ENCODE peak calls at places on chromosomes 12 and 14, in seven cellular contexts. One of them, this sample, is unnamed.

GRCh38 chr12:119448737-119449136 is 114.2 kb downstream of the CCDC60 start:
- DNase-seq in Panc1: peak; percentile 52
- DNase-seq in H1: no peak
- DNase-seq in HepG2: no peak
- DNase-seq in GM12878: no peak
- DNase-seq in K562: no peak
- DNase-seq in SK-N-SH: no peak
- DNase-seq in this sample: no peak

GRCh38 chr14:54338696-54339317 is 58.0 kb upstream of the CDKN3 start:
- DNase-seq in SK-N-SH: no peak
- DNase-seq in K562: no peak
- DNase-seq in HepG2: no peak
- DNase-seq in H1: no peak
- DNase-seq in Panc1: no peak
- DNase-seq in GM12878: no peak
- DNase-seq in this sample: peak; percentile 55

GRCh38 chr14:64421166-64421565 is 33.0 kb downstream of the MTHFD1 start:
- DNase-seq in SK-N-SH: no peak
- DNase-seq in H1: no peak
- DNase-seq in K562: no peak
- DNase-seq in HepG2: no peak
- DNase-seq in GM12878: no peak
- DNase-seq in Panc1: no peak
- DNase-seq in this sample: no peak

GRCh38 chr12:34400986-34401658 is 378.8 kb downstream of the ALG10 start:
- DNase-seq in H1: no peak
- DNase-seq in SK-N-SH: peak; percentile 0
- DNase-seq in GM12878: no peak
- DNase-seq in K562: peak; percentile 1
- DNase-seq in Panc1: no peak
- DNase-seq in HepG2: no peak
- DNase-seq in this sample: no peak

GRCh38 chr14:58428011-58428807 is 690 bp downstream of the KIAA0586 start:
- DNase-seq in GM12878: no peak
- DNase-seq in HepG2: peak; percentile 56
- DNase-seq in Panc1: peak; percentile 32
- DNase-seq in H1: no peak
- DNase-seq in SK-N-SH: peak; percentile 35
- DNase-seq in K562: peak; percentile 25
- DNase-seq in this sample: peak; percentile 33

GRCh38 chr12:94609917-94610443 is 40.4 kb downstream of the TMCC3 start:
- DNase-seq in SK-N-SH: no peak
- DNase-seq in Panc1: no peak
- DNase-seq in GM12878: no peak
- DNase-seq in K562: no peak
- DNase-seq in H1: no peak
- DNase-seq in HepG2: no peak
- DNase-seq in this sample: no peak

GRCh38 chr12:122730215-122731014 is at the start of gene HCAR1:
- DNase-seq in SK-N-SH: no peak
- DNase-seq in K562: no peak
- DNase-seq in GM12878: no peak
- DNase-seq in HepG2: peak; percentile 40
- DNase-seq in Panc1: no peak
- DNase-seq in H1: no peak
- DNase-seq in this sample: no peak

GRCh38 chr12:96434107-96434506 is 33.9 kb upstream of the CDK17 start:
- DNase-seq in Panc1: no peak
- DNase-seq in H1: no peak
- DNase-seq in SK-N-SH: no peak
- DNase-seq in GM12878: no peak
- DNase-seq in K562: no peak
- DNase-seq in HepG2: no peak
- DNase-seq in this sample: no peak

GRCh38 chr14:64821651-64822050 is 58.1 kb downstream of the SPTB start:
- DNase-seq in HepG2: no peak
- DNase-seq in K562: no peak
- DNase-seq in Panc1: no peak
- DNase-seq in SK-N-SH: no peak
- DNase-seq in H1: no peak
- DNase-seq in GM12878: no peak
- DNase-seq in this sample: no peak

GRCh38 chr12:69540606-69541386 is 44.5 kb upstream of the CCT2 start:
- DNase-seq in Panc1: no peak
- DNase-seq in GM12878: no peak
- DNase-seq in SK-N-SH: no peak
- DNase-seq in K562: no peak
- DNase-seq in H1: no peak
- DNase-seq in HepG2: no peak
- DNase-seq in this sample: no peak

GRCh38 chr12:6316921-6317692 is 6.6 kb downstream of the PLEKHG6 start:
- DNase-seq in H1: no peak
- DNase-seq in GM12878: no peak
- DNase-seq in HepG2: no peak
- DNase-seq in SK-N-SH: no peak
- DNase-seq in K562: peak; percentile 21
- DNase-seq in Panc1: no peak
- DNase-seq in this sample: no peak

GRCh38 chr12:123805119-123805518 is 43.0 kb downstream of the DNAH10 start:
- DNase-seq in SK-N-SH: no peak
- DNase-seq in GM12878: no peak
- DNase-seq in K562: no peak
- DNase-seq in Panc1: no peak
- DNase-seq in H1: no peak
- DNase-seq in HepG2: no peak
- DNase-seq in this sample: no peak

GRCh38 chr14:99507860-99508640 is 26.8 kb downstream of the CCNK start:
- DNase-seq in HepG2: no peak
- DNase-seq in Panc1: no peak
- DNase-seq in SK-N-SH: no peak
- DNase-seq in K562: no peak
- DNase-seq in H1: no peak
- DNase-seq in GM12878: no peak
- DNase-seq in this sample: no peak

GRCh38 chr12:69837191-69838085 is 12.4 kb downstream of the MYRFL start:
- DNase-seq in GM12878: no peak
- DNase-seq in K562: no peak
- DNase-seq in SK-N-SH: no peak
- DNase-seq in HepG2: peak; percentile 65
- DNase-seq in Panc1: no peak
- DNase-seq in H1: no peak
- DNase-seq in this sample: peak; percentile 1

GRCh38 chr12:64039285-64039871 is 182.7 kb downstream of the KICS2 start:
- DNase-seq in GM12878: no peak
- DNase-seq in HepG2: no peak
- DNase-seq in Panc1: peak; percentile 38
- DNase-seq in H1: no peak
- DNase-seq in K562: no peak
- DNase-seq in SK-N-SH: no peak
- DNase-seq in this sample: no peak

GRCh38 chr12:53575502-53576264 is 50.5 kb downstream of the ATF7 start:
- DNase-seq in HepG2: no peak
- DNase-seq in SK-N-SH: no peak
- DNase-seq in K562: peak; percentile 30
- DNase-seq in Panc1: no peak
- DNase-seq in H1: no peak
- DNase-seq in GM12878: no peak
- DNase-seq in this sample: no peak

GRCh38 chr14:34354556-34354955 is 107.5 kb downstream of the SPTSSA start:
- DNase-seq in Panc1: no peak
- DNase-seq in H1: no peak
- DNase-seq in K562: no peak
- DNase-seq in HepG2: no peak
- DNase-seq in GM12878: no peak
- DNase-seq in SK-N-SH: no peak
- DNase-seq in this sample: no peak

GRCh38 chr14:38770245-38770644 is 332.8 kb downstream of the SEC23A start:
- DNase-seq in SK-N-SH: no peak
- DNase-seq in K562: no peak
- DNase-seq in HepG2: no peak
- DNase-seq in GM12878: no peak
- DNase-seq in Panc1: no peak
- DNase-seq in H1: no peak
- DNase-seq in this sample: no peak

GRCh38 chr14:51889851-51890250 is 29.4 kb downstream of the GNG2 start:
- DNase-seq in GM12878: no peak
- DNase-seq in Panc1: no peak
- DNase-seq in SK-N-SH: no peak
- DNase-seq in K562: no peak
- DNase-seq in H1: no peak
- DNase-seq in HepG2: no peak
- DNase-seq in this sample: no peak

GRCh38 chr14:86296173-86296572 is 766.2 kb downstream of the FLRT2 start:
- DNase-seq in H1: no peak
- DNase-seq in K562: no peak
- DNase-seq in GM12878: no peak
- DNase-seq in HepG2: no peak
- DNase-seq in SK-N-SH: no peak
- DNase-seq in Panc1: no peak
- DNase-seq in this sample: no peak

GRCh38 chr12:112178796-112179195 is 53.4 kb downstream of the TRAFD1 start:
- DNase-seq in H1: no peak
- DNase-seq in HepG2: no peak
- DNase-seq in Panc1: no peak
- DNase-seq in K562: no peak
- DNase-seq in GM12878: no peak
- DNase-seq in SK-N-SH: no peak
- DNase-seq in this sample: no peak

GRCh38 chr14:55427439-55427838 is 13.0 kb downstream of the TBPL2 start:
- DNase-seq in SK-N-SH: no peak
- DNase-seq in H1: no peak
- DNase-seq in HepG2: no peak
- DNase-seq in GM12878: no peak
- DNase-seq in Panc1: no peak
- DNase-seq in K562: peak; percentile 37
- DNase-seq in this sample: peak; percentile 70

DNA sequence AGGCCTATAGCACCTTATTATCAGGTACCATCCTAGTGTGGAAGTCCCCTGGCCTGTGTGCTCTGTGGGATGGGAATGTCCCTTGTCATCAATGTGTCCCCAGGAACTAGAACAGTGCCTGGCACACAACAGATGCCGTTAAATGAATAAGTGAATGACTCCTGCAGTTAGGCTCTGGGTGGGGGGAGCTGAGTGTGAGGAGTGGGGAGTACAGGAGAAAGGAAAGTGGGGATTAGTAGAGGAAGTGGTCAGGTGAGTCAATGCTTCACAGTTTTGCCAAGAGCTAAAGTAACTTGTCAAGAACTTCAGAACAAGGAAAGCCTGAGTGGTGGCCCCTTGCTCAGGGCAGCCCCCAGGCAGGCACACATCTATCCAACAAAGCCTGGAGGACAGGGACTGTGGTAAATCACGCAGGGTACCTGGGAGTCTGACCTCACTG is 33.4 kb downstream of the DAD1 start:
- DNase-seq in GM12878: peak; percentile 84
- DNase-seq in SK-N-SH: no peak
- DNase-seq in HepG2: no peak
- DNase-seq in H1: no peak
- DNase-seq in K562: no peak
- DNase-seq in Panc1: no peak
- DNase-seq in this sample: no peak
- TF ChIP-seq SIN3A in GM12878: no peak
- TF ChIP-seq SIN3A in SK-N-SH: no peak
- TF ChIP-seq SIN3A in HepG2: no peak
- TF ChIP-seq SIN3A in H1: no peak
- TF ChIP-seq SIN3A in K562: no peak
- TF ChIP-seq SIN3A in Panc1: no peak
- TF ChIP-seq SIN3A in this sample: no peak

DNA sequence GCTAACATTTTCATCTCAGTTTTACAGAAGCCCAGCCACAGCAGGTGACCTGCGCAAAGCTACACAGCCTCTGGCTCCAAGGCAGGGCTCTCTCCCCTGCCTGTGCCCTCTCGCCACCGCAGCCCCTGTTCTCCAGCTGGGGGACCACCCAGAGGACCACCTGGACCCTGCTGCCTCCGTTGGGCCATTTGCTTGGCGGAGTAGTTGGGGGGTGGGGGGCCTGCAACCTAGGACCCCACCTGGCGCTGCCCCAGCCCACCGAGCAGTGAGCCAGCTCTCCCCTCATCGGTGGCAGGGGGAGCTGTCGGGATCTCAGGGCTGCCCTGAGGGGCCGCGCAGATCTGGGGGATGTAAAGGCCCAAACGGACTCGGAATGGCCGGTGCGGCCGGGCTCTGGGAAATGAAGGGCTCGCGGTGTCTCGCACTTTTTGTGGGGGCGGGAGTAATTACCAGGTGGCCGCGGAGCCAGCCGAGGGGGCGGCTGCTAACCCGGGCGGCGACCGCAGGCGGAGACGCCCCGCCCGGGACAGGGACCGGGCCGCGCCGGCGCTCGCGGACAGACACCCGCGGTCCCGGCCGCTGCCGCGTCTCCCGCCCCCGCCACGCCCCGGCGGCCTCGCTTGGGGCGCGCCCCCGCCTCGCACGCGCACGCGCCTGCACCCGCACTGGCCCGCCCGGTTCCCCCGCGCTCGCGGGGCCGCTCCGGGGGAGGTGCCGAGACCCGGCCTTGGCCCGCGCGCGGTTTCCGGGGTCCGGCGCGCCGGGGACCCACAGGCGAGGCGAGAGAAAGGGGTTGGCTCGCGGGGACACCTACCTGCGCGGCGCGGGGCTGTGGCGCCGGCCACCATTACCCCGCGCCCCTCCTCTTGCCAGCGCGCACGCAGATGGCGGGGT is 8.6 kb upstream of the GPR68 start:
- DNase-seq in HepG2: no peak
- DNase-seq in H1: no peak
- DNase-seq in Panc1: no peak
- DNase-seq in SK-N-SH: peak; percentile 79
- DNase-seq in GM12878: no peak
- DNase-seq in K562: peak; percentile 86
- DNase-seq in this sample: no peak
- TF ChIP-seq CTCF in HepG2: peak; percentile 14
- TF ChIP-seq CTCF in H1: peak; percentile 56
- TF ChIP-seq CTCF in Panc1: no peak
- TF ChIP-seq CTCF in SK-N-SH: peak; percentile 25
- TF ChIP-seq CTCF in GM12878: peak; percentile 6
- TF ChIP-seq CTCF in K562: no peak
- TF ChIP-seq CTCF in this sample: no peak

DNA sequence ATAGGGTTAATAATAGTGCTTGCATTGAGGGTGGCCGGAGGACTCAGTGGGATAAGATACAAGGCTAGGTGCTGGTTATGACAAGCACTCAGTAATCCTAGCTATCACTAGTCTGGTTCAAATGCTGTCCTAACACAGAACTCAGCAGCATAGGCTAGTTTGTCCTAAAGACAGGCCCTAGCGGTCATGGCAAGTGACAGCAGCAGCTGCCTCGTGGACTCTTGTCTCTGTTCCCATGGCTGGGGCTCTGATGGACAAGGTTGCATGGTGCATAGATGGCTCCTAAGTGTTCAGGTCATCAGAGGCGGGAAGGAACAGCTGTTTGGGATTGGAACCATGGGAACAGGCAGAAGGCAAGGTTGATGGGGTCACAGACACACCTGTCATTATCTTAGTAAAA is 42.4 kb upstream of the IGF1 start:
- DNase-seq in K562: no peak
- DNase-seq in HepG2: peak; percentile 14
- DNase-seq in SK-N-SH: no peak
- DNase-seq in H1: no peak
- DNase-seq in GM12878: no peak
- DNase-seq in Panc1: no peak
- DNase-seq in this sample: no peak
- TF ChIP-seq SIN3A in K562: no peak
- TF ChIP-seq SIN3A in HepG2: no peak
- TF ChIP-seq SIN3A in SK-N-SH: no peak
- TF ChIP-seq SIN3A in H1: no peak
- TF ChIP-seq SIN3A in GM12878: no peak
- TF ChIP-seq SIN3A in Panc1: no peak
- TF ChIP-seq SIN3A in this sample: no peak

GRCh38 chr14:60734465-60735242 is at the start of gene MNAT1:
- DNase-seq in Panc1: peak; percentile 64
- DNase-seq in SK-N-SH: peak; percentile 79
- DNase-seq in HepG2: peak; percentile 66
- DNase-seq in K562: peak; percentile 25
- DNase-seq in GM12878: peak; percentile 56
- DNase-seq in H1: no peak
- DNase-seq in this sample: peak; percentile 78
- TF ChIP-seq CTCF in Panc1: no peak
- TF ChIP-seq CTCF in SK-N-SH: no peak
- TF ChIP-seq CTCF in HepG2: peak; percentile 42
- TF ChIP-seq CTCF in K562: no peak
- TF ChIP-seq CTCF in GM12878: no peak
- TF ChIP-seq CTCF in H1: no peak
- TF ChIP-seq CTCF in this sample: peak; percentile 13